ENCODE peak calls at places on chromosomes 13 and 19, in eight cellular contexts. S, W, M, C, T, K, G and P are unnamed samples.

GRCh38 chr13:100254002-100254401 is 165.1 kb downstream of the PCCA start:
- DNase-seq in S (no peak), W (no peak), M (no peak), C (no peak), T (no peak), K (no peak), G (no peak), P (peak; percentile 6)

GRCh38 chr19:10389863-10390262 is 9.5 kb upstream of the TYK2 start:
- DNase-seq in S (no peak), W (peak; percentile 47), M (no peak), C (no peak), T (no peak), K (no peak), G (peak; percentile 38), P (no peak)

GRCh38 chr13:113970810-113971470 is 2.9 kb downstream of the C13orf46 start:
- DNase-seq in S (no peak), W (no peak), M (no peak), C (no peak), T (peak; percentile 99), K (no peak), G (peak; percentile 65), P (peak; percentile 96)

GRCh38 chr19:343941-344624 is 513 bp downstream of the MIER2 start:
- DNase-seq in S (peak; percentile 22), W (peak; percentile 48), M (no peak), C (no peak), T (no peak), K (no peak), G (peak; percentile 26), P (no peak)

GRCh38 chr19:4829001-4829712 is 2.4 kb downstream of the TICAM1 start:
- DNase-seq in S (no peak), W (no peak), M (no peak), C (no peak), T (no peak), K (no peak), G (no peak), P (no peak)

GRCh38 chr19:34265221-34265650 is 10.9 kb downstream of the GARRE1 start:
- DNase-seq in S (no peak), W (no peak), M (no peak), C (no peak), T (no peak), K (no peak), G (peak; percentile 45), P (peak; percentile 89)

GRCh38 chr19:5772416-5772815 is 12.1 kb downstream of the PRR22 start:
- DNase-seq in S (no peak), W (no peak), M (no peak), C (no peak), T (no peak), K (no peak), G (no peak), P (no peak)

GRCh38 chr19:50652722-50653121 is 3.5 kb downstream of the C19orf81 start:
- DNase-seq in S (no peak), W (no peak), M (no peak), C (no peak), T (no peak), K (no peak), G (no peak), P (no peak)

GRCh38 chr13:107339209-107339608 is 771.3 kb upstream of the ARGLU1 start:
- DNase-seq in S (no peak), W (peak; percentile 28), M (no peak), C (no peak), T (no peak), K (no peak), G (peak; percentile 48), P (peak; percentile 69)

GRCh38 chr13:52359534-52359933 is 46.4 kb downstream of the THSD1 start:
- DNase-seq in S (no peak), W (no peak), M (no peak), C (no peak), T (no peak), K (no peak), G (no peak), P (no peak)

GRCh38 chr13:75715598-75716523 is 79.7 kb downstream of the LMO7 start:
- DNase-seq in S (no peak), W (peak; percentile 30), M (no peak), C (no peak), T (peak; percentile 52), K (no peak), G (no peak), P (peak; percentile 71)

GRCh38 chr13:83819156-83819555 is 63.1 kb downstream of the SLITRK1 start:
- DNase-seq in S (no peak), W (peak; percentile 77), M (no peak), C (no peak), T (no peak), K (no peak), G (no peak), P (no peak)